ENCODE peak calls at places on chromosomes 3 and 15, in ten cellular contexts. B is non-pigmented ciliary epithelial cell; G is foreskin fibroblast; S is HT1080; K is CD8-positive, alpha-beta T cell; J is HFF-Myc; M is GM10248; L is GM23338; U is endothelial cell of umbilical vein; E is naive thymus-derived CD8-positive, alpha-beta T cell. F is an unnamed sample.

GRCh38 chr15:64828985-64829384 is 3.5 kb upstream of the PIF1 start:
- DNase-seq in B (no peak), G (no peak), S (peak), K (no peak), J (no peak), M (no peak), L (no peak), U (no peak), E (no peak), F (no peak)

GRCh38 chr3:67558429-67558828 is 96.0 kb downstream of the SUCLG2 start:
- DNase-seq in B (no peak), G (peak), S (no peak), K (no peak), J (no peak), M (no peak), L (no peak), U (peak), E (no peak), F (no peak)

GRCh38 chr3:156761007-156761406 is 65.1 kb upstream of the LEKR1 start:
- DNase-seq in B (no peak), G (no peak), S (no peak), K (no peak), J (no peak), M (no peak), L (no peak), U (no peak), E (no peak), F (no peak)

GRCh38 chr15:62734706-62735105 is 307.8 kb upstream of the TPM1 start:
- DNase-seq in B (no peak), G (no peak), S (no peak), K (no peak), J (no peak), M (no peak), L (peak), U (no peak), E (no peak), F (no peak)

GRCh38 chr15:32715276-32715675 is 2.5 kb upstream of the GREM1 start:
- DNase-seq in B (peak), G (no peak), S (no peak), K (no peak), J (no peak), M (no peak), L (no peak), U (no peak), E (no peak), F (no peak)

GRCh38 chr3:53156368-53156834 is 4.6 kb upstream of the PRKCD start:
- DNase-seq in B (no peak), G (no peak), S (no peak), K (no peak), J (no peak), M (no peak), L (peak), U (no peak), E (no peak), F (no peak)

GRCh38 chr3:165339753-165340152 is 143.6 kb upstream of the SLITRK3 start:
- DNase-seq in B (no peak), G (no peak), S (no peak), K (no peak), J (no peak), M (no peak), L (peak), U (no peak), E (no peak), F (no peak)

GRCh38 chr15:36905908-36906307 is 194.4 kb downstream of the MEIS2 start:
- DNase-seq in B (peak), G (peak), S (no peak), K (no peak), J (no peak), M (no peak), L (no peak), U (peak), E (no peak), F (no peak)

GRCh38 chr3:85710490-85710889 is 751.7 kb downstream of the CADM2 start:
- DNase-seq in B (no peak), G (peak), S (peak), K (no peak), J (no peak), M (no peak), L (no peak), U (no peak), E (no peak), F (no peak)

GRCh38 chr15:88258021-88258641 is 1.6 kb upstream of the NTRK3 start:
- DNase-seq in B (no peak), G (no peak), S (no peak), K (no peak), J (no peak), M (no peak), L (peak), U (no peak), E (no peak), F (no peak)

GRCh38 chr15:74793135-74794028 is 11.5 kb downstream of the CSK start:
- DNase-seq in B (no peak), G (no peak), S (no peak), K (peak), J (no peak), M (no peak), L (peak), U (no peak), E (peak), F (peak)

GRCh38 chr3:139715736-139716135 is 38.0 kb upstream of the NMNAT3 start:
- DNase-seq in B (no peak), G (no peak), S (no peak), K (no peak), J (no peak), M (no peak), L (no peak), U (no peak), E (no peak), F (no peak)

GRCh38 chr3:17013050-17013449 is 128.3 kb downstream of the PLCL2 start:
- DNase-seq in B (no peak), G (no peak), S (peak), K (no peak), J (no peak), M (no peak), L (no peak), U (no peak), E (no peak), F (no peak)

GRCh38 chr3:115186351-115187148 is 39.5 kb upstream of the ZBTB20 start:
- DNase-seq in B (no peak), G (no peak), S (peak), K (no peak), J (no peak), M (no peak), L (no peak), U (no peak), E (no peak), F (no peak)

GRCh38 chr15:32029862-32030781 is at the start of gene CHRNA7:
- DNase-seq in B (no peak), G (peak), S (peak), K (no peak), J (no peak), M (peak), L (peak), U (peak), E (no peak), F (no peak)